ENCODE peak calls at places on chromosomes 13 and 19, in four cellular contexts. G is GM23338, V is fibroblast of lung, F is PC-9. U is an unnamed sample.

GRCh38 chr13:106484084-106484754 is 51.2 kb downstream of the EFNB2 start:
- DNase-seq in F (no peak), V (no peak), G (no peak), U (no peak)

GRCh38 chr13:113297370-113297871 is 382 bp downstream of the LAMP1 start:
- DNase-seq in G (peak; percentile 34), F (peak; percentile 45), V (no peak), U (peak; percentile 49)

GRCh38 chr13:104106705-104107393 is 1040.6 kb upstream of the SLC10A2 start:
- DNase-seq in G (peak; percentile 28), F (peak; percentile 74), V (no peak), U (peak; percentile 66)

GRCh38 chr19:15180451-15181390 is 20.1 kb downstream of the NOTCH3 start:
- DNase-seq in G (peak; percentile 80), F (no peak), V (no peak), U (no peak)

GRCh38 chr13:31930901-31931522 is 100.6 kb upstream of the FRY start:
- DNase-seq in F (peak; percentile 46), G (no peak), V (no peak), U (no peak)

GRCh38 chr19:5624154-5624663 is 1.3 kb downstream of the SAFB start:
- DNase-seq in G (peak; percentile 52), V (peak; percentile 59), F (no peak), U (no peak)

GRCh38 chr19:728011-728410 is 19.3 kb downstream of the PALM start:
- DNase-seq in F (no peak), V (peak; percentile 46), G (no peak), U (no peak)

GRCh38 chr19:4183967-4184717 is 1.7 kb downstream of the ANKRD24 start:
- DNase-seq in G (no peak), V (no peak), F (no peak), U (no peak)

GRCh38 chr13:89584058-89584457 is 1763.4 kb upstream of the MIR17HG start:
- DNase-seq in V (peak; percentile 51), F (no peak), G (peak; percentile 18), U (no peak)

GRCh38 chr19:45440259-45440638 is 16.5 kb upstream of the ERCC1 start:
- DNase-seq in F (no peak), G (peak; percentile 27), V (no peak), U (no peak)

GRCh38 chr13:73754727-73755292 is 379.4 kb downstream of the KLF12 start:
- DNase-seq in F (peak; percentile 52), V (peak; percentile 73), G (peak; percentile 81), U (peak; percentile 50)

GRCh38 chr19:16330811-16331690 is 6.4 kb downstream of the KLF2 start:
- DNase-seq in F (peak; percentile 62), G (no peak), V (no peak), U (no peak)

GRCh38 chr19:46416077-46416709 is 2.8 kb upstream of the CCDC8 start:
- DNase-seq in V (peak; percentile 83), G (peak; percentile 96), F (no peak), U (peak; percentile 83)

GRCh38 chr13:85093808-85094207 is 705.4 kb downstream of the SLITRK6 start:
- DNase-seq in G (no peak), V (peak; percentile 6), F (no peak), U (peak; percentile 73)

GRCh38 chr19:44548736-44549135 is 19.3 kb upstream of the CEACAM20 start:
- DNase-seq in F (no peak), G (no peak), V (no peak), U (peak; percentile 62)

GRCh38 chr13:32125221-32125621 is 93.6 kb downstream of the FRY start:
- DNase-seq in F (no peak), V (peak; percentile 43), G (no peak), U (peak; percentile 61)

GRCh38 chr13:42836930-42837329 is 55.5 kb downstream of the FAM216B start:
- DNase-seq in G (peak; percentile 52), F (no peak), V (peak; percentile 89), U (no peak)

GRCh38 chr13:98222081-98222554 is 45.0 kb upstream of the RNF113B start:
- DNase-seq in V (no peak), F (peak; percentile 51), G (no peak), U (no peak)

GRCh38 chr13:70390968-70391367 is 282.7 kb upstream of the KLHL1 start:
- DNase-seq in V (no peak), F (no peak), G (no peak), U (no peak)

GRCh38 chr19:42596391-42597071 is 1.8 kb upstream of the CEACAM8 start:
- DNase-seq in V (peak; percentile 7), F (no peak), G (peak; percentile 60), U (no peak)

GRCh38 chr13:42497798-42498197 is 76.2 kb upstream of the TNFSF11 start:
- DNase-seq in G (no peak), F (peak; percentile 68), V (peak; percentile 77), U (peak; percentile 87)

GRCh38 chr19:5814847-5815246 is 10.0 kb downstream of the NRTN start:
- DNase-seq in F (no peak), G (no peak), V (no peak), U (no peak)

GRCh38 chr13:45615501-45616101 is at the start of gene ERICH6B:
- DNase-seq in G (peak; percentile 91), V (peak; percentile 21), F (no peak), U (no peak)

DNA sequence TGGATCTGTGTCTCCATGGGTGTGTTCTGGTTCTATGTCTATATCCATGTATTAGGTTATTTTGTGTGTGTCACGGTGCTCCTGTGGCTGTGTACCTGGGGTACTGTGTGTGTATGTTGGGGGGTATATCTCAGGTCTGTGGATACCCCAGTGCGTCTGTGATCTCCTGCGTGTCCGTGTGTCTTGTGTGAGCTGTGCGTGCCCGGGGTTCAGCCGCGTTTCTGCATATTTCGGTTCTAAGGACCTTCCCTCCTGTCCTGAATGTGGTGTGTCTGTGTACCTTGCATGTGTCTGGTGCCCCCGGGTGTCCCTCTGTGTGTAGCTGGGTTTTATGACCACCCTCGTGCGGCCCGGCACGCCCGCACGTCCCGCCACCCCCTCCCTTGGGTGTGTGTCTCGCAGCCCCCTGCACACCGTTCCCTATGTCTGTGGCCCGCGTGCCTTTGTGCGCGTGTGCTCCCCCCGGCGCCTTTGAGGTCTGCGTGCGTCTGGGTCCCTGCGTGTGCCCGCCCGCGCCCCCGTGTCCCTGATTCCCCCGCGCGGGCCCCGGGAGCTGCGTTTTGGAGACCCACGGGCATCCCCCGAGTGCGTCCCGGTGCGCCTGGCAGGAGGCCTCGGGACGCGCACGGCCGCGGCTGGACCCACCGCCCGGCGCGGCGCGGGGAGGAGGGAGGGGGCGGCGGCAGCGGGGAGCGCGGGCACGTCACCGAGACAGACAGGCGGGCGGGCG is 12.3 kb upstream of the NANOS3 start:
- DNase-seq in V (no peak), G (no peak), F (peak; percentile 24), U (no peak)
- TF ChIP-seq EZH2 in V (peak; percentile 71), G (peak; percentile 31), F (no peak), U (peak; percentile 60)

GRCh38 chr19:2251577-2252480 is 2.7 kb downstream of the AMH start:
- DNase-seq in F (no peak), G (peak; percentile 39), V (no peak), U (no peak)
- TF ChIP-seq EZH2 in F (no peak), G (no peak), V (peak; percentile 47), U (peak; percentile 70)

GRCh38 chr13:33328691-33329090 is 43.1 kb upstream of the STARD13 start:
- DNase-seq in V (no peak), G (no peak), F (no peak), U (peak; percentile 16)

GRCh38 chr13:33326723-33327122 is 41.2 kb upstream of the STARD13 start:
- DNase-seq in G (no peak), V (no peak), F (no peak), U (no peak)

GRCh38 chr13:33330483-33330882 is 44.9 kb upstream of the STARD13 start:
- DNase-seq in F (no peak), G (no peak), V (no peak), U (no peak)

GRCh38 chr13:33334831-33335230 is 49.3 kb upstream of the STARD13 start:
- DNase-seq in V (no peak), F (no peak), G (no peak), U (no peak)

GRCh38 chr13:33331962-33332361 is 46.4 kb upstream of the STARD13 start:
- DNase-seq in G (peak; percentile 28), V (no peak), F (no peak), U (no peak)
- TF ChIP-seq EZH2 in G (no peak), V (no peak), F (no peak), U (no peak)

GRCh38 chr19:53960886-53961285 is 1.9 kb upstream of the CACNG8 start:
- DNase-seq in G (peak; percentile 59), F (no peak), V (no peak), U (no peak)
- TF ChIP-seq EZH2 in G (no peak), F (no peak), V (no peak), U (no peak)

GRCh38 chr13:99991806-99992242 is 10.2 kb downstream of the ZIC2 start:
- DNase-seq in G (peak; percentile 69), V (no peak), F (no peak), U (no peak)
- TF ChIP-seq EZH2 in G (peak; percentile 3), V (no peak), F (no peak), U (no peak)

GRCh38 chr13:79384022-79384610 is 21.9 kb downstream of the RBM26 start:
- DNase-seq in V (no peak), G (no peak), F (no peak), U (no peak)

GRCh38 chr13:79380943-79381445 is 25.1 kb downstream of the RBM26 start:
- DNase-seq in V (no peak), F (no peak), G (no peak), U (no peak)

GRCh38 chr13:79374578-79374977 is 31.5 kb downstream of the RBM26 start:
- DNase-seq in V (no peak), G (no peak), F (no peak), U (no peak)

GRCh38 chr13:79382545-79383275 is 23.3 kb downstream of the RBM26 start:
- DNase-seq in F (peak; percentile 85), G (peak; percentile 27), V (no peak), U (peak; percentile 55)

DNA sequence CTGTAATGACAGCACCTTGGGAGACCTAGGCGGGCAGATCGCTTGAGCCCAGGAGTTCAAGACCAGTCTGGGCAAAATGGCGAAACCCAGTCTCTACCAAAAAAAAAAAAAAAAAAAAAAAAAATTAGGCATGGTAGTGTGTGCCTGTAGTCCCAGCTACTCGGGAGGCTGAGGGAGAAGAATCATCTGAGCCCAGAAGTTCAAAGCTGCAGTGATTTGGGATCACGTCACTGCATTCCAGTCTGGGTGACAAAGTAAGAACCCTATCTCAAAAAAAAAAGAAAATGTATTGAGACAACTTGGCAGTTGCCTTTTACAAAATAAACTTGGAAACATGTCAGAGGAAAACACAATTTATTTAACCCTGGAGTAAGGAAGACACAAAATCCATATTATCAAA is 26.8 kb downstream of the RBM26 start:
- DNase-seq in F (no peak), G (no peak), V (no peak), U (no peak)
- TF ChIP-seq EZH2 in F (no peak), G (no peak), V (no peak), U (no peak)

GRCh38 chr13:51230473-51231105 is 8.4 kb downstream of the FAM124A start:
- DNase-seq in V (peak; percentile 71), F (no peak), G (peak; percentile 46), U (no peak)
- TF ChIP-seq EZH2 in V (no peak), F (no peak), G (no peak), U (peak; percentile 37)

DNA sequence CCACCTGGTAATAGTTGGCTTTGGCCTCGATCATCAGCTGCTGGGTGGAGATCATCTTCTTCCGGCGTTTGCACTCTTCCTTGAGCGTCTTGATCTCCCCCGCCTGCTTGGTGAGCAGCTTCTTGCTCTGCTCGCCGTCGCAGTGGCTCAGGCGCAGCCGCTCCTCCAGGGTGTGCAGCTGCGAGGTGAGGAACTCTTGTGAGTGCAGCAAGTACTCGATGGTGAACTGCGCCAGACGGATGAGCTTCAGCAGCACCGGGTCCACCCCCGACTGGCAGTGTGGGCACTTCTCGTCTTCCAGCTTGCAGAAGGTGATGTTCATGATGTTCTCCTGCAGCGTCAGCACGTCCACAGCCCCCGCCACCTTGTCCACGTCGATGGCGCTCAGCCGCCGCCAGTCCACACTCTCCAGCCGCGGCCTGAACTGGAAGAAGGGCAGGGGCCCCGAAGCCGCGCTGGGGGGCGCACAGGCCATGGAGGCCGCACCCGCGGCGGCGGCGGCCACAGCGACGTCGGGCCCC is 3.2 kb downstream of the DZIP1 start:
- DNase-seq in F (no peak), V (no peak), G (peak; percentile 70), U (no peak)
- TF ChIP-seq EZH2 in F (no peak), V (no peak), G (no peak), U (no peak)

U was measured in mammary epithelial cell.